ENCODE peak calls at places on chromosomes 3 and 15, in eight cellular contexts. Y, D, P, S, I, Q, C and M are unnamed samples.

GRCh38 chr15:64746921-64747320 is 28.5 kb downstream of the RBPMS2 start:
- DNase-seq in D (no peak), Y (no peak), I (no peak), C (no peak), Q (no peak), S (no peak), P (no peak), M (no peak)

GRCh38 chr3:12975748-12976522 is 97.3 kb downstream of the IQSEC1 start:
- DNase-seq in S (no peak), Y (no peak), D (no peak), P (no peak), C (no peak), I (no peak), Q (no peak), M (no peak)

GRCh38 chr3:141360888-141361598 is 7.3 kb upstream of the ZBTB38 start:
- DNase-seq in S (peak), I (peak), C (peak), Y (peak), D (no peak), P (no peak), Q (peak), M (peak)

GRCh38 chr3:57738406-57738805 is 17.7 kb upstream of the SLMAP start:
- DNase-seq in S (no peak), P (no peak), D (no peak), Y (no peak), C (no peak), Q (no peak), I (no peak), M (no peak)

GRCh38 chr3:65233561-65233960 is 545.8 kb upstream of the ADAMTS9 start:
- DNase-seq in P (no peak), Q (no peak), D (no peak), C (no peak), S (no peak), Y (no peak), I (peak), M (no peak)

GRCh38 chr15:53490341-53490740 is 269.1 kb downstream of the WDR72 start:
- DNase-seq in I (no peak), Y (no peak), P (no peak), S (no peak), D (no peak), C (no peak), Q (no peak), M (no peak)

GRCh38 chr3:185188816-185189215 is 36.0 kb upstream of the C3orf70 start:
- DNase-seq in Y (no peak), C (no peak), Q (no peak), D (no peak), S (no peak), P (no peak), I (no peak), M (no peak)

GRCh38 chr15:35545316-35545824 is 595 bp downstream of the DPH6 start:
- DNase-seq in P (no peak), D (no peak), S (peak), Y (peak), C (peak), I (no peak), Q (peak), M (no peak)